ENCODE peak calls at places on chromosome 17, in five cellular contexts. P, N, B, T and K are unnamed samples.

GRCh38 chr17:39208893-39209292 is 8.8 kb downstream of the RPL19 start:
- DNase-seq in P (no peak), N (no peak), B (no peak), T (peak), K (no peak)

GRCh38 chr17:77324227-77324626 is 183.5 kb downstream of the SEC14L1 start:
- DNase-seq in P (no peak), N (no peak), B (no peak), T (no peak), K (no peak)

GRCh38 chr17:4852504-4853075 is 19.4 kb downstream of the MINK1 start:
- DNase-seq in P (no peak), N (no peak), B (no peak), T (peak), K (no peak)

GRCh38 chr17:17320911-17321220 is 17.7 kb downstream of the NT5M start:
- DNase-seq in P (no peak), N (no peak), B (no peak), T (no peak), K (no peak)

GRCh38 chr17:68771867-68772515 is 170.8 kb upstream of the FAM20A start:
- DNase-seq in P (no peak), N (no peak), B (no peak), T (peak), K (no peak)

GRCh38 chr17:14471052-14471451 is 170.2 kb downstream of the HS3ST3B1 start:
- DNase-seq in P (no peak), N (no peak), B (no peak), T (peak), K (no peak)

GRCh38 chr17:4948997-4949320 is 629 bp upstream of the PFN1 start:
- DNase-seq in P (peak), N (peak), B (peak), T (peak), K (no peak)

GRCh38 chr17:72682597-72682996 is 409.9 kb downstream of the SLC39A11 start:
- DNase-seq in P (no peak), N (no peak), B (no peak), T (no peak), K (no peak)

GRCh38 chr17:5203178-5203907 is 11.7 kb upstream of the ZNF594 start:
- DNase-seq in P (no peak), N (no peak), B (no peak), T (no peak), K (no peak)

GRCh38 chr17:57295526-57296023 is 39.3 kb downstream of the MSI2 start:
- DNase-seq in P (no peak), N (no peak), B (no peak), T (no peak), K (no peak)

GRCh38 chr17:42116705-42117396 is 4.3 kb downstream of the KAT2A start:
- DNase-seq in P (peak), N (peak), B (peak), T (peak), K (peak)

GRCh38 chr17:51244041-51244440 is 15.8 kb downstream of the MBTD1 start:
- DNase-seq in P (no peak), N (no peak), B (no peak), T (no peak), K (no peak)

GRCh38 chr17:5508855-5509254 is 22.5 kb downstream of the MIS12 start:
- DNase-seq in P (no peak), N (no peak), B (no peak), T (no peak), K (peak)

GRCh38 chr17:38730526-38731379 is 612 bp downstream of the CISD3 start:
- DNase-seq in P (no peak), N (no peak), B (no peak), T (peak), K (no peak)

GRCh38 chr17:50884354-50885311 is 18.5 kb upstream of the TOB1 start:
- DNase-seq in P (no peak), N (no peak), B (no peak), T (no peak), K (no peak)

GRCh38 chr17:79029327-79030009 is 5.5 kb downstream of the C1QTNF1 start:
- DNase-seq in P (no peak), N (no peak), B (no peak), T (no peak), K (no peak)

GRCh38 chr17:7095642-7096041 is 15.6 kb upstream of the CLEC10A start:
- DNase-seq in P (no peak), N (no peak), B (no peak), T (no peak), K (no peak)

GRCh38 chr17:82914375-82914774 is 74.6 kb upstream of the ZNF750 start:
- DNase-seq in P (no peak), N (no peak), B (no peak), T (no peak), K (no peak)

GRCh38 chr17:50618300-50618699 is 16.4 kb upstream of the ABCC3 start:
- DNase-seq in P (no peak), N (no peak), B (no peak), T (no peak), K (no peak)

GRCh38 chr17:81427446-81428120 is 32.3 kb downstream of the BAHCC1 start:
- DNase-seq in P (peak), N (no peak), B (no peak), T (peak), K (no peak)